ENCODE peak calls at places on chromosomes 4 and X, in six cellular contexts. U, E, X, B, I and G are unnamed samples.

GRCh38 chr4:100166297-100167034 is 23.8 kb downstream of the DDIT4L start:
- DNase-seq in U (no peak), E (no peak), X (no peak), B (no peak), I (no peak), G (no peak)

GRCh38 chr4:174631901-174632758 is 109.8 kb upstream of the HPGD start:
- DNase-seq in U (peak), E (no peak), X (peak), B (no peak), I (no peak), G (peak)

GRCh38 chr4:37815591-37815990 is 10.9 kb upstream of the PGM2 start:
- DNase-seq in U (no peak), E (no peak), X (peak), B (no peak), I (no peak), G (no peak)

GRCh38 chrX:96435636-96436035 is 249.0 kb upstream of the DIAPH2 start:
- DNase-seq in U (no peak), E (no peak), X (peak), B (no peak), I (no peak), G (no peak)

GRCh38 chrX:103669745-103670144 is 16.8 kb downstream of the MORF4L2 start:
- DNase-seq in U (no peak), E (no peak), X (no peak), B (no peak), I (no peak), G (no peak)

GRCh38 chrX:29490606-29491005 is 724.8 kb upstream of the MAGEB2 start:
- DNase-seq in U (no peak), E (no peak), X (no peak), B (no peak), I (no peak), G (no peak)

GRCh38 chr4:74365761-74366160 is 816 bp downstream of the EREG start:
- DNase-seq in U (peak), E (peak), X (no peak), B (no peak), I (no peak), G (no peak)

GRCh38 chrX:109684136-109684535 is 48.9 kb downstream of the ACSL4 start:
- DNase-seq in U (no peak), E (no peak), X (peak), B (no peak), I (no peak), G (peak)

GRCh38 chr4:77044458-77045124 is 31.2 kb downstream of the CCNI start:
- DNase-seq in U (peak), E (no peak), X (peak), B (no peak), I (no peak), G (peak)

GRCh38 chrX:45743081-45743533 is 542.4 kb upstream of the DIPK2B start:
- DNase-seq in U (no peak), E (no peak), X (peak), B (no peak), I (no peak), G (peak)

GRCh38 chr4:163621844-163622243 is 127.4 kb downstream of the TMA16 start:
- DNase-seq in U (no peak), E (no peak), X (no peak), B (no peak), I (no peak), G (no peak)

GRCh38 chr4:6639137-6639680 is 1.3 kb upstream of the MRFAP1 start:
- DNase-seq in U (no peak), E (no peak), X (no peak), B (no peak), I (no peak), G (no peak)

GRCh38 chr4:92163348-92163747 is 140.4 kb upstream of the GRID2 start:
- DNase-seq in U (no peak), E (no peak), X (peak), B (no peak), I (no peak), G (peak)

GRCh38 chr4:5558502-5558901 is 149.9 kb downstream of the EVC2 start:
- DNase-seq in U (no peak), E (no peak), X (no peak), B (no peak), I (no peak), G (no peak)